ENCODE peak calls at places on chromosomes 2 and 18, in ten cellular contexts. I is foreskin fibroblast; S is effector memory CD8-positive, alpha-beta T cell; D is cardiac muscle cell; K is myocyte; A is AG10803; N is substantia nigra; G is BJ; X is kidney; Q is hypothalamus. T is an unnamed sample.

GRCh38 chr2:176491172-176491904 is 222.1 kb downstream of the MTX2 start:
- DNase-seq in I (peak; percentile 98), S (peak; percentile 13), D (peak; percentile 98), K (peak; percentile 99), A (peak; percentile 100), N (no peak), G (peak; percentile 99), X (peak; percentile 81), Q (no peak), T (no peak)

GRCh38 chr2:119788751-119789150 is 29.0 kb downstream of the PTPN4 start:
- DNase-seq in I (no peak), S (no peak), D (no peak), K (no peak), A (no peak), N (no peak), G (no peak), X (no peak), Q (no peak), T (no peak)

GRCh38 chr2:79040967-79041582 is 15.6 kb downstream of the REG3G start:
- DNase-seq in I (no peak), S (no peak), D (no peak), K (no peak), A (no peak), N (no peak), G (no peak), X (no peak), Q (no peak), T (no peak)

GRCh38 chr2:167271941-167272340 is 383.7 kb downstream of the XIRP2 start:
- DNase-seq in I (peak; percentile 31), S (no peak), D (no peak), K (no peak), A (no peak), N (no peak), G (no peak), X (no peak), Q (no peak), T (no peak)

GRCh38 chr18:51361130-51361860 is 163.8 kb upstream of the MEX3C start:
- DNase-seq in I (no peak), S (no peak), D (peak; percentile 82), K (peak; percentile 11), A (no peak), N (no peak), G (no peak), X (no peak), Q (no peak), T (no peak)

GRCh38 chr2:237889016-237889415 is 29.6 kb downstream of the RAMP1 start:
- DNase-seq in I (no peak), S (no peak), D (no peak), K (no peak), A (no peak), N (no peak), G (no peak), X (peak; percentile 39), Q (no peak), T (no peak)

GRCh38 chr2:64263315-64263714 is 119.1 kb upstream of the PELI1 start:
- DNase-seq in I (peak; percentile 90), S (no peak), D (peak; percentile 88), K (peak; percentile 56), A (peak; percentile 93), N (no peak), G (peak; percentile 78), X (no peak), Q (no peak), T (peak; percentile 17)

GRCh38 chr2:15445891-15446562 is 115.1 kb downstream of the NBAS start:
- DNase-seq in I (no peak), S (no peak), D (no peak), K (no peak), A (no peak), N (no peak), G (no peak), X (no peak), Q (no peak), T (no peak)

GRCh38 chr2:134108124-134108523 is 145.7 kb upstream of the MGAT5 start:
- DNase-seq in I (no peak), S (no peak), D (no peak), K (no peak), A (no peak), N (no peak), G (no peak), X (no peak), Q (no peak), T (no peak)

GRCh38 chr2:238190445-238190844 is 13.1 kb downstream of the ILKAP start:
- DNase-seq in I (no peak), S (no peak), D (no peak), K (no peak), A (no peak), N (no peak), G (no peak), X (no peak), Q (no peak), T (no peak)

GRCh38 chr2:241014224-241014623 is 15.8 kb downstream of the SNED1 start:
- DNase-seq in I (no peak), S (no peak), D (no peak), K (no peak), A (no peak), N (no peak), G (no peak), X (no peak), Q (no peak), T (no peak)

GRCh38 chr2:157876066-157876770 is at the start of gene ACVR1:
- DNase-seq in I (peak; percentile 99), S (peak; percentile 71), D (peak; percentile 99), K (peak; percentile 99), A (peak; percentile 98), N (peak; percentile 95), G (peak; percentile 70), X (peak; percentile 98), Q (peak; percentile 94), T (peak; percentile 88)

GRCh38 chr18:22663378-22663777 is 245.7 kb upstream of the CTAGE1 start:
- DNase-seq in I (no peak), S (no peak), D (no peak), K (no peak), A (no peak), N (no peak), G (no peak), X (no peak), Q (no peak), T (no peak)

GRCh38 chr2:218030409-218031195 is 27.8 kb upstream of the TNS1 start:
- DNase-seq in I (no peak), S (no peak), D (no peak), K (no peak), A (no peak), N (no peak), G (no peak), X (no peak), Q (no peak), T (peak; percentile 4)

GRCh38 chr2:241609859-241610793 is 26.8 kb downstream of the THAP4 start:
- DNase-seq in I (peak; percentile 93), S (peak; percentile 93), D (peak; percentile 93), K (peak; percentile 75), A (peak; percentile 81), N (peak; percentile 31), G (peak; percentile 21), X (peak; percentile 95), Q (peak; percentile 52), T (peak; percentile 90)

GRCh38 chr18:24726727-24727539 is 266.5 kb downstream of the HRH4 start:
- DNase-seq in I (peak; percentile 90), S (peak; percentile 38), D (peak; percentile 88), K (peak; percentile 73), A (peak; percentile 80), N (peak; percentile 54), G (no peak), X (no peak), Q (peak; percentile 44), T (peak; percentile 44)

T was measured in hepatic stellate cell.